ENCODE peak calls at places on chromosomes 2 and 18, in six cellular contexts. One of them, this sample, is unnamed.

GRCh38 chr2:84449711-84450110 is 9.4 kb downstream of the SUCLG1 start:
- DNase-seq in SHP77: no peak
- DNase-seq in GM13977: no peak
- DNase-seq in hepatocyte: no peak
- DNase-seq in left ventricle myocardium inferior: no peak
- DNase-seq in T-cell: no peak
- DNase-seq in this sample: no peak

GRCh38 chr2:242052421-242052820 is 182.9 kb downstream of the RTP5 start:
- DNase-seq in SHP77: no peak
- DNase-seq in T-cell: no peak
- DNase-seq in GM13977: no peak
- DNase-seq in hepatocyte: no peak
- DNase-seq in left ventricle myocardium inferior: no peak
- DNase-seq in this sample: no peak

GRCh38 chr18:23302852-23303527 is 150.1 kb upstream of the RIOK3 start:
- DNase-seq in hepatocyte: no peak
- DNase-seq in left ventricle myocardium inferior: no peak
- DNase-seq in T-cell: no peak
- DNase-seq in GM13977: no peak
- DNase-seq in SHP77: no peak
- DNase-seq in this sample: no peak

GRCh38 chr2:109623923-109624322 is 9.8 kb downstream of the SOWAHC start:
- DNase-seq in GM13977: no peak
- DNase-seq in T-cell: no peak
- DNase-seq in SHP77: no peak
- DNase-seq in left ventricle myocardium inferior: no peak
- DNase-seq in hepatocyte: no peak
- DNase-seq in this sample: no peak

GRCh38 chr2:53575606-53576360 is 191.8 kb upstream of the CHAC2 start:
- DNase-seq in SHP77: no peak
- DNase-seq in left ventricle myocardium inferior: peak
- DNase-seq in GM13977: no peak
- DNase-seq in hepatocyte: no peak
- DNase-seq in T-cell: no peak
- DNase-seq in this sample: no peak

GRCh38 chr2:95024960-95025405 is 525 bp upstream of the MAL start:
- DNase-seq in hepatocyte: no peak
- DNase-seq in left ventricle myocardium inferior: no peak
- DNase-seq in GM13977: no peak
- DNase-seq in T-cell: no peak
- DNase-seq in SHP77: no peak
- DNase-seq in this sample: no peak

GRCh38 chr18:48589797-48590519 is 51.1 kb downstream of the CTIF start:
- DNase-seq in SHP77: no peak
- DNase-seq in hepatocyte: no peak
- DNase-seq in left ventricle myocardium inferior: peak
- DNase-seq in GM13977: no peak
- DNase-seq in T-cell: no peak
- DNase-seq in this sample: peak

GRCh38 chr18:3554091-3554601 is 104.2 kb downstream of the TGIF1 start:
- DNase-seq in SHP77: no peak
- DNase-seq in hepatocyte: peak
- DNase-seq in T-cell: no peak
- DNase-seq in GM13977: no peak
- DNase-seq in left ventricle myocardium inferior: no peak
- DNase-seq in this sample: no peak

GRCh38 chr18:78906066-78906465 is 73.6 kb upstream of the SALL3 start:
- DNase-seq in T-cell: no peak
- DNase-seq in SHP77: no peak
- DNase-seq in left ventricle myocardium inferior: no peak
- DNase-seq in GM13977: no peak
- DNase-seq in hepatocyte: no peak
- DNase-seq in this sample: no peak

GRCh38 chr2:218806346-218806978 is 24.5 kb downstream of the CYP27A1 start:
- DNase-seq in hepatocyte: peak
- DNase-seq in T-cell: no peak
- DNase-seq in GM13977: no peak
- DNase-seq in SHP77: no peak
- DNase-seq in left ventricle myocardium inferior: peak
- DNase-seq in this sample: peak

GRCh38 chr18:11857177-11857887 is 6.1 kb downstream of the CHMP1B start:
- DNase-seq in hepatocyte: peak
- DNase-seq in T-cell: no peak
- DNase-seq in left ventricle myocardium inferior: peak
- DNase-seq in SHP77: peak
- DNase-seq in GM13977: no peak
- DNase-seq in this sample: peak

GRCh38 chr2:127675335-127676261 is at the start of gene LIMS2:
- DNase-seq in hepatocyte: peak
- DNase-seq in left ventricle myocardium inferior: peak
- DNase-seq in GM13977: peak
- DNase-seq in T-cell: no peak
- DNase-seq in SHP77: no peak
- DNase-seq in this sample: peak

GRCh38 chr18:41513438-41513837 is 441.6 kb upstream of the PIK3C3 start:
- DNase-seq in hepatocyte: no peak
- DNase-seq in T-cell: no peak
- DNase-seq in SHP77: no peak
- DNase-seq in GM13977: no peak
- DNase-seq in left ventricle myocardium inferior: no peak
- DNase-seq in this sample: no peak

GRCh38 chr2:105042189-105042588 is 4.3 kb downstream of the MRPS9 start:
- DNase-seq in GM13977: no peak
- DNase-seq in SHP77: no peak
- DNase-seq in T-cell: no peak
- DNase-seq in left ventricle myocardium inferior: no peak
- DNase-seq in hepatocyte: peak
- DNase-seq in this sample: no peak

GRCh38 chr2:205797866-205798265 is 115.6 kb downstream of the NRP2 start:
- DNase-seq in GM13977: no peak
- DNase-seq in hepatocyte: no peak
- DNase-seq in SHP77: no peak
- DNase-seq in T-cell: no peak
- DNase-seq in left ventricle myocardium inferior: no peak
- DNase-seq in this sample: no peak

GRCh38 chr2:40120021-40120420 is 331.9 kb downstream of the SLC8A1 start:
- DNase-seq in hepatocyte: no peak
- DNase-seq in GM13977: no peak
- DNase-seq in SHP77: no peak
- DNase-seq in left ventricle myocardium inferior: no peak
- DNase-seq in T-cell: no peak
- DNase-seq in this sample: no peak

GRCh38 chr18:57737661-57738060 is 65.5 kb downstream of the ATP8B1 start:
- DNase-seq in hepatocyte: peak
- DNase-seq in left ventricle myocardium inferior: peak
- DNase-seq in SHP77: no peak
- DNase-seq in GM13977: no peak
- DNase-seq in T-cell: no peak
- DNase-seq in this sample: peak

GRCh38 chr2:138782378-138782777 is 2.2 kb upstream of the NXPH2 start:
- DNase-seq in SHP77: no peak
- DNase-seq in hepatocyte: no peak
- DNase-seq in T-cell: no peak
- DNase-seq in left ventricle myocardium inferior: no peak
- DNase-seq in GM13977: no peak
- DNase-seq in this sample: no peak

GRCh38 chr2:67039701-67040100 is 357.4 kb upstream of the ETAA1 start:
- DNase-seq in SHP77: no peak
- DNase-seq in left ventricle myocardium inferior: no peak
- DNase-seq in GM13977: no peak
- DNase-seq in hepatocyte: no peak
- DNase-seq in T-cell: no peak
- DNase-seq in this sample: no peak

GRCh38 chr2:128777091-128778045 is 458.7 kb upstream of the HS6ST1 start:
- DNase-seq in hepatocyte: no peak
- DNase-seq in left ventricle myocardium inferior: no peak
- DNase-seq in T-cell: no peak
- DNase-seq in SHP77: no peak
- DNase-seq in GM13977: no peak
- DNase-seq in this sample: no peak

GRCh38 chr2:144703852-144704324 is 184.0 kb upstream of the ZEB2 start:
- DNase-seq in hepatocyte: peak
- DNase-seq in left ventricle myocardium inferior: no peak
- DNase-seq in SHP77: no peak
- DNase-seq in GM13977: no peak
- DNase-seq in T-cell: peak
- DNase-seq in this sample: peak

GRCh38 chr2:26561918-26562810 is 79.0 kb downstream of the CIB4 start:
- DNase-seq in left ventricle myocardium inferior: peak
- DNase-seq in hepatocyte: no peak
- DNase-seq in SHP77: peak
- DNase-seq in GM13977: no peak
- DNase-seq in T-cell: peak
- DNase-seq in this sample: peak

GRCh38 chr2:209960676-209961630 is 41.5 kb upstream of the RPE start:
- DNase-seq in hepatocyte: peak
- DNase-seq in left ventricle myocardium inferior: peak
- DNase-seq in GM13977: peak
- DNase-seq in T-cell: peak
- DNase-seq in SHP77: peak
- DNase-seq in this sample: peak

GRCh38 chr2:238602223-238602945 is 175.7 kb downstream of the ASB1 start:
- DNase-seq in hepatocyte: no peak
- DNase-seq in left ventricle myocardium inferior: no peak
- DNase-seq in SHP77: no peak
- DNase-seq in T-cell: no peak
- DNase-seq in GM13977: peak
- DNase-seq in this sample: no peak

GRCh38 chr2:157463002-157463401 is 19.1 kb upstream of the CYTIP start:
- DNase-seq in left ventricle myocardium inferior: no peak
- DNase-seq in T-cell: no peak
- DNase-seq in GM13977: no peak
- DNase-seq in hepatocyte: no peak
- DNase-seq in SHP77: no peak
- DNase-seq in this sample: no peak

GRCh38 chr18:47587587-47587986 is 336.1 kb upstream of the SKOR2 start:
- DNase-seq in T-cell: no peak
- DNase-seq in left ventricle myocardium inferior: no peak
- DNase-seq in SHP77: no peak
- DNase-seq in hepatocyte: no peak
- DNase-seq in GM13977: no peak
- DNase-seq in this sample: no peak

GRCh38 chr2:67564626-67565025 is 167.5 kb downstream of the ETAA1 start:
- DNase-seq in GM13977: no peak
- DNase-seq in hepatocyte: no peak
- DNase-seq in SHP77: no peak
- DNase-seq in left ventricle myocardium inferior: no peak
- DNase-seq in T-cell: no peak
- DNase-seq in this sample: no peak

GRCh38 chr2:220962556-220962955 is 609.5 kb downstream of the EPHA4 start:
- DNase-seq in left ventricle myocardium inferior: no peak
- DNase-seq in GM13977: no peak
- DNase-seq in T-cell: no peak
- DNase-seq in SHP77: no peak
- DNase-seq in hepatocyte: no peak
- DNase-seq in this sample: no peak

GRCh38 chr18:24022141-24022540 is 7.6 kb downstream of the TTC39C start:
- DNase-seq in GM13977: no peak
- DNase-seq in left ventricle myocardium inferior: no peak
- DNase-seq in hepatocyte: no peak
- DNase-seq in T-cell: no peak
- DNase-seq in SHP77: no peak
- DNase-seq in this sample: no peak

GRCh38 chr2:203804070-203804469 is 63.5 kb upstream of the CTLA4 start:
- DNase-seq in hepatocyte: no peak
- DNase-seq in SHP77: no peak
- DNase-seq in GM13977: no peak
- DNase-seq in T-cell: peak
- DNase-seq in left ventricle myocardium inferior: no peak
- DNase-seq in this sample: no peak

GRCh38 chr2:8515390-8515761 is 166.5 kb upstream of the ID2 start:
- DNase-seq in left ventricle myocardium inferior: no peak
- DNase-seq in hepatocyte: no peak
- DNase-seq in GM13977: peak
- DNase-seq in SHP77: peak
- DNase-seq in T-cell: peak
- DNase-seq in this sample: no peak

This sample was measured in left cardiac atrium.